ENCODE peak calls at places on chromosomes 1 and 21, in six cellular contexts. T is transverse colon, M is upper lobe of right lung, P is mammary epithelial cell, Z is uterus, D is OCI-LY7. I is an unnamed sample. For H3K36me3, the result is how much of the 10 kb centered on the place peaks cover.

GRCh38 chr1:166133276-166133841 is 33.4 kb downstream of the FAM78B start:
- DNase-seq in T (no peak), M (no peak), D (peak), Z (no peak), P (peak), I (no peak)

GRCh38 chr1:34452451-34452850 is 275.7 kb downstream of the C1orf94 start:
- DNase-seq in Z (no peak), M (no peak), T (no peak), P (no peak), D (no peak), I (no peak)

GRCh38 chr1:110524311-110525249 is 5.6 kb upstream of the KCNA10 start:
- DNase-seq in T (peak), Z (no peak), M (no peak), P (peak), D (peak), I (peak)

GRCh38 chr1:179437171-179437570 is 71.4 kb downstream of the AXDND1 start:
- DNase-seq in D (peak), M (no peak), T (no peak), Z (no peak), P (no peak), I (no peak)

GRCh38 chr1:83555871-83556270 is 443.1 kb downstream of the TTLL7 start:
- DNase-seq in T (no peak), M (no peak), P (no peak), D (no peak), Z (no peak), I (peak)

GRCh38 chr1:248860007-248860406 is 1.1 kb upstream of the ZNF692 start:
- DNase-seq in P (no peak), D (no peak), M (no peak), Z (no peak), T (no peak), I (no peak)

GRCh38 chr1:39524171-39524570 is 32.7 kb downstream of the BMP8A start:
- DNase-seq in M (no peak), Z (no peak), D (peak), P (no peak), T (no peak), I (no peak)

GRCh38 chr1:202834771-202835547 is 24.2 kb downstream of the PCAT6 start:
- DNase-seq in Z (no peak), P (peak), M (no peak), D (no peak), T (no peak), I (no peak)

GRCh38 chr1:246032111-246032551 is 474.9 kb downstream of the SMYD3 start:
- DNase-seq in T (no peak), D (no peak), Z (no peak), P (no peak), M (no peak), I (no peak)

DNA sequence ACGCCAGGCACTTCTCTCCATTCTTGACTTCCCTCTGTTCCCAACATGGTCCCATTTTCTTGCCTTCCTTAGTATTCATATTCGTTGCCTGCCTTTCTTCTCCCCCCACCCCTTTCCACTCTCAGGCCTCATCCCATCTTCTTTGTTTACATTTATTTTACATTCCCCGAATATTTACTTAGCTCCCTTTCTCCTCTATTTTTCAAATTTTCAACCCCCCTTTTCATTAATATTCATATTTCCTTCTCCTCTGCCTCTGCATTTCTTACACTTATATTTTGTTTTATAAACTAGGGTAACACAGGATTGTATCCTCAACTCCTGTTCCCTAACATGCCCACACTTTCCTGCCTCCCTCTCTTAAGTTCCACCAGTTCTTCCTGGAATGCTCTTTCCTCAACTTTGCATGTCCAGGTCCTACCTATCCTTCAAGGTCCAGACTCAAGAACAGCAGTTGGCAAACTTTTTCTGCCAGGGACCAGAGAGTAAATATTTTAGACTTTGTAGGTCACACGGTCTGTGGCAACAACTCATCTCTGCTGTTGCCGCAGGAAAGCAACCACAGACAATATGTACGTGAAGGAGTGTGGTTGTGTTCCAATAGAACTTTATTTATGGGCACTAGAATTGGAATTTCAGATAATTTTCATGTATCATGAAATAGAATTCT is 29.8 kb upstream of the A3GALT2 start:
- DNase-seq in Z (no peak), D (no peak), T (no peak), M (no peak), P (no peak), I (no peak)
- H3K36me3 ChIP-seq in Z (under half), D (under half), T (under half), M (under half), P (under half), I (under half)

GRCh38 chr1:160681067-160681890 is 30.3 kb downstream of the CD48 start:
- DNase-seq in Z (peak), D (peak), P (peak), T (peak), M (peak), I (peak)

GRCh38 chr1:160680399-160680798 is 31.2 kb downstream of the CD48 start:
- DNase-seq in Z (no peak), M (no peak), D (no peak), P (no peak), T (no peak), I (no peak)

GRCh38 chr1:160676869-160677597 is 30.2 kb upstream of the SLAMF1 start:
- DNase-seq in M (no peak), D (no peak), T (no peak), P (no peak), Z (no peak), I (no peak)

GRCh38 chr1:160681891-160682140 is 29.8 kb downstream of the CD48 start:
- DNase-seq in Z (no peak), P (no peak), T (no peak), M (no peak), D (no peak), I (no peak)

DNA sequence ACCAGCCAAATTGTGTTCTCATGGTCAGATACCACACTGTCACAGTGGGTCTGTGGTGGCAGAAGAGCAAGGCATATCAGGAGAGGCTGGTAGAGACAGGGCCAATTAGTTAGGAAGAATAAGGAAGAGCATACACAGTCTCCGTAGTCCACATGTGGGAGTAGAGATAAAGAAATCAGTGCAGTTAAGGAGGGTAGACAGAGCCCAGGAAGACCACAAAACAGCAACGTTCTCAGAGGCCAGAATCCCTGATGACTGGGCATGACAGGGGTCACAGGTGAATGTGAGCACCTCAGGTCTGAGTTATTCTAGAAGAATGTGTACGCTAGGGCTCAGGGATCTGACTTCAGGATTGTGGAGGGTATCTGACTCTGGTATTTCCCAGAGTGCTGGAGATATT is 31.7 kb downstream of the CD48 start:
- DNase-seq in Z (no peak), T (no peak), P (no peak), M (no peak), D (no peak), I (no peak)
- H3K36me3 ChIP-seq in Z (under half), T (under half), P (under half), M (under half), D (half or more), I (under half)

GRCh38 chr21:43933146-43933673 is 68.2 kb downstream of the AGPAT3 start:
- DNase-seq in Z (no peak), P (no peak), D (no peak), T (no peak), M (no peak), I (no peak)
- H3K36me3 ChIP-seq in Z (under half), P (under half), D (under half), T (under half), M (under half), I (under half)

DNA sequence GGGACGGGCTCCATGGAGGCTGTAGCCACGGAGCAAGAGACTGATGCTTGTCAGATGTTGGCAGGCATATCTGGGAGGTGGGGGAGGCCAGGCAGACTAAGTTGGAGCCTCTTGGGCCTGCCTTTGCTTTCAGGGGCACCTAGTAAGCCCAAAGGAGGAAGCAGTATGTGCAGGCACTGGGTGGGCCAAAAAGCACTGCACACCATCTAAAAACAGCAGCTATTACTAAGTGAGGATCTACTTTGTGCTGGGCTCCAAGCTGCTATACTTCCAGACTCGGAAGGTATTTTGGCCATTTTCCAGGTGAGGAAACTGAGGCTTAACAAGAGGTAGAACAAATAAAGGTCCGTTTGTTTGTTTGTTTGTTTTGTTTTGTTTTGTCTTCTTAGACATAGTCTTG is 67.0 kb downstream of the EPHB2 start:
- DNase-seq in M (no peak), T (no peak), D (no peak), P (no peak), Z (no peak), I (no peak)
- H3K36me3 ChIP-seq in M (under half), T (under half), D (under half), P (under half), Z (under half), I (under half)

DNA sequence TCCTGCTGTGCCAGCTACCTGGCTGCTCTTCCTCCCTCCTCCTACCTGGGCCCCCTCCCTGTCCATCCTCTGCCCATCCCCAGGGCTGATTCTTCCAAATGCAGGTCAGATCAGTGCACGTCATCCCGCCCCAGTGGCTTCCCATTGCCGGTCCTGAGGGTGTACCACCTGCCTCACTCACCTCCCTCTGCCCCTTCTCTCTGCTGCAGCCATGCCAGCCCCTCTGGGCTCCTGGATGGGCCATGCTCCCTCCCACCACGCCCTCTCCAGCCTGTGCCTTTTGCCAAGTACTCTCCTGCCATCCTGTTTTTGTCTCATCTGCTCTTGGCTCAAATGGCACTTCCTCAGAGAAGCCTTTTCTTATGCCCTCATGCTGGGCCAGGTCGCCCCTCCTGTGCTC is 95.8 kb downstream of the ARHGEF10L start:
- DNase-seq in Z (no peak), M (no peak), T (no peak), D (no peak), P (no peak), I (no peak)
- H3K36me3 ChIP-seq in Z (under half), M (half or more), T (under half), D (under half), P (under half), I (half or more)

GRCh38 chr1:2208309-2209239 is 14.0 kb upstream of the FAAP20 start:
- DNase-seq in P (peak), D (no peak), Z (peak), M (peak), T (peak), I (peak)
- H3K36me3 ChIP-seq in P (under half), D (under half), Z (under half), M (under half), T (under half), I (under half)

GRCh38 chr1:118243269-118243668 is 58.2 kb upstream of the SPAG17 start:
- DNase-seq in T (no peak), Z (no peak), P (no peak), D (no peak), M (no peak), I (no peak)
- H3K36me3 ChIP-seq in T (under half), Z (under half), P (under half), D (under half), M (under half), I (under half)

GRCh38 chr1:16130827-16131226 is 25.0 kb downstream of the EPHA2 start:
- DNase-seq in T (no peak), P (no peak), M (no peak), D (no peak), Z (no peak), I (no peak)

GRCh38 chr1:16127676-16128337 is 28.1 kb downstream of the EPHA2 start:
- DNase-seq in M (no peak), T (no peak), Z (peak), D (no peak), P (no peak), I (no peak)

GRCh38 chr1:16128338-16128741 is 27.5 kb downstream of the EPHA2 start:
- DNase-seq in D (no peak), P (no peak), Z (no peak), M (no peak), T (no peak), I (no peak)

GRCh38 chr1:16129921-16130543 is 25.8 kb downstream of the EPHA2 start:
- DNase-seq in P (no peak), D (no peak), T (no peak), Z (no peak), M (no peak), I (no peak)

GRCh38 chr1:16129316-16129715 is 26.6 kb downstream of the EPHA2 start:
- DNase-seq in M (no peak), P (no peak), D (no peak), Z (no peak), T (no peak), I (no peak)
- H3K36me3 ChIP-seq in M (half or more), P (half or more), D (under half), Z (under half), T (under half), I (half or more)

GRCh38 chr1:220149742-220150141 is 55.8 kb downstream of the IARS2 start:
- DNase-seq in Z (no peak), D (no peak), T (no peak), M (no peak), P (no peak), I (no peak)

GRCh38 chr1:220139966-220140365 is 46.0 kb downstream of the IARS2 start:
- DNase-seq in T (no peak), P (no peak), M (no peak), D (no peak), Z (no peak), I (no peak)

DNA sequence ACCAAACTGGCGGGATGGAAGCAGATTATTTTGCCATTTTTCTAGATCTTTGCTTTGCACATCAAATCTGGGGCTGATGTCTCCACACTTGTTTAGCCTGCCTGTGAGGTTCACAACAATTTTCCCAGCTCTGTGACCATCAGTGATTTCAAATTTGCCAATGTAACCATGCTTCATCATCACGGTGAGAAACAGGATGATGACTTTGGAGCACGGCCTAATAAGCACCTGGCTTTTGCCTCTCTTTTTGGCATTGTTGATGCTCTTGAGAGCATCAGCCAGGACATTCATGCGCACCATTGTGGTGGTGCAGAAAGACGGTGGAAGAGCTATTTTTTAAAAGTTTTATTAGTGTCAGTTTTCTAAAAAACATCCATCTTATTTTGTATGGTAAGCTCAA is 50.1 kb downstream of the IARS2 start:
- DNase-seq in M (no peak), T (no peak), Z (no peak), P (no peak), D (no peak), I (no peak)
- H3K36me3 ChIP-seq in M (half or more), T (under half), Z (under half), P (under half), D (half or more), I (half or more)